ENCODE peak calls at places on chromosomes 3 and 15, in ten cellular contexts. T is GM12892, U is breast epithelium, W is testis, H is right lobe of liver, A is HepG2, L is GM12891, Y is lower leg skin, X is NB4, V is thyroid gland. B is an unnamed sample.
A peak's percentile ranks its signal among the peaks of the same experiment; 100 is the strongest.

GRCh38 chr3:107699682-107700081 is 176.9 kb downstream of the BBX start:
- DNase-seq in T (no peak), U (no peak), W (no peak), H (no peak), A (no peak), L (no peak), Y (no peak), X (no peak), V (no peak), B (no peak)

GRCh38 chr3:65833761-65834505 is 204.8 kb downstream of the MAGI1 start:
- DNase-seq in T (no peak), U (no peak), W (no peak), H (no peak), A (no peak), L (no peak), Y (no peak), X (no peak), V (no peak), B (no peak)

GRCh38 chr3:178083906-178084823 is 452.1 kb upstream of the KCNMB2 start:
- DNase-seq in T (no peak), U (no peak), W (no peak), H (no peak), A (peak; percentile 10), L (no peak), Y (no peak), X (peak; percentile 2), V (no peak), B (no peak)

GRCh38 chr3:57852896-57853295 is 96.8 kb downstream of the SLMAP start:
- DNase-seq in T (no peak), U (no peak), W (no peak), H (no peak), A (peak; percentile 9), L (no peak), Y (no peak), X (peak; percentile 5), V (no peak), B (no peak)

GRCh38 chr3:157248590-157249425 is 88.9 kb upstream of the CCNL1 start:
- DNase-seq in T (no peak), U (no peak), W (peak; percentile 48), H (no peak), A (peak; percentile 10), L (no peak), Y (no peak), X (peak; percentile 67), V (peak; percentile 41), B (peak; percentile 69)

GRCh38 chr15:51377038-51377761 is 35.7 kb downstream of the GLDN start:
- DNase-seq in T (no peak), U (no peak), W (no peak), H (no peak), A (no peak), L (no peak), Y (peak; percentile 40), X (no peak), V (no peak), B (no peak)

GRCh38 chr3:175150812-175151411 is 291.8 kb downstream of the NAALADL2 start:
- DNase-seq in T (no peak), U (peak; percentile 51), W (no peak), H (no peak), A (no peak), L (no peak), Y (peak; percentile 34), X (no peak), V (no peak), B (no peak)

GRCh38 chr3:52606373-52607085 is 70.1 kb downstream of the UQCC5 start:
- DNase-seq in T (no peak), U (peak; percentile 85), W (no peak), H (peak; percentile 35), A (peak; percentile 67), L (no peak), Y (peak; percentile 24), X (no peak), V (peak; percentile 83), B (peak; percentile 31)

GRCh38 chr3:20700702-20701101 is 514.7 kb upstream of the SGO1 start:
- DNase-seq in T (no peak), U (no peak), W (no peak), H (no peak), A (no peak), L (no peak), Y (no peak), X (no peak), V (no peak), B (peak; percentile 10)

GRCh38 chr3:127036209-127037020 is 53.5 kb downstream of the PLXNA1 start:
- DNase-seq in T (no peak), U (no peak), W (no peak), H (peak; percentile 21), A (no peak), L (no peak), Y (no peak), X (no peak), V (no peak), B (no peak)

GRCh38 chr3:100968908-100969556 is 24.2 kb downstream of the ABI3BP start:
- DNase-seq in T (no peak), U (no peak), W (no peak), H (no peak), A (no peak), L (no peak), Y (peak; percentile 52), X (no peak), V (no peak), B (no peak)

GRCh38 chr15:67089218-67090193 is 24.1 kb downstream of the SMAD3 start:
- DNase-seq in T (no peak), U (no peak), W (peak; percentile 34), H (no peak), A (no peak), L (no peak), Y (no peak), X (peak; percentile 56), V (no peak), B (no peak)
- TF ChIP-seq POLR2A in T (no peak), U (no peak), W (no peak), H (no peak), A (no peak), L (no peak), Y (no peak), X (no peak), V (no peak), B (no peak)

DNA sequence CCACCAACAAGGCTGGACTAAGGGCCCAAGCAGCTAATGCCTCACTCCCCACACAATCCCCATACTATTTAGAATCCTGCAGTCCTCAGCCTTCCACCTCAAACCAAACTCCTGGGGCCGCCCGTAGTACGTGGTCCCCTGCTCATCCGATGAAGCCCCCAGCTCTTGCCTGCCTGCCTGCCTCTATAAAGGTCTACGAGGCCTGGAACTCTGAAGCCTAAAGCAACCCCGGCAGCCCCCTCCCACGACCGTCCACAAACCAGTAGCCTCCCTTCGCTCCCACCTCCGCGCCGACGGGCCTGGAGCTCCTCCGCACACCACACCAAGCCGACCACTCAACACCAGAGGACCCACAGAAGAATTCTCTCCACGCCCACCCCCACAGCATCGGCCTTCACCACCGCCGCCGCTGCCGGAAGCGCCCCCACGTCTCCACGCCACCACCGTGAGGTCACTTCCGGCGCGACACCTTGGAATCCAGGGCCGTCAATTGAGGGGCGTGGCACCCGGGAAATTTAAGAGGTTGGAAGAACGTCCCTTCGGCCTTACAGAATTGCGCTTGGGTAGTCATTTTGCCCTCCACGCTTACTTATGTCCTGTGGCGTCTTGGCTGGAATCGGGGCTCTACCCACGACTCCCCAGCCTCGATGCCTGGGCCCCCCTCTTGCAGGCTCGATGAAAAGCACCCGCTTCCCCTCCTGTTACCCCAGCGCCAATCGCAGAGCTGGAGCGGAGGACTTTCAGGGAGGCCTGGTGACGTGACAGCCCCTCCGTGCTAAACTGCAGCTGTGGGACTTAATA is at the start of gene EDC3:
- DNase-seq in T (peak; percentile 85), U (peak; percentile 80), W (peak; percentile 96), H (peak; percentile 89), A (peak; percentile 79), L (peak; percentile 88), Y (peak; percentile 81), X (peak; percentile 90), V (peak; percentile 90), B (peak; percentile 94)
- TF ChIP-seq POLR2A in T (peak; percentile 56), U (peak; percentile 18), W (no peak), H (no peak), A (peak; percentile 24), L (peak; percentile 80), Y (no peak), X (peak; percentile 68), V (peak; percentile 61), B (peak; percentile 45)

GRCh38 chr3:9768376-9768775 is 1.4 kb downstream of the CAMK1 start:
- DNase-seq in T (no peak), U (no peak), W (no peak), H (no peak), A (peak; percentile 25), L (no peak), Y (no peak), X (no peak), V (no peak), B (no peak)

GRCh38 chr3:9769012-9769411 is 735 bp downstream of the CAMK1 start:
- DNase-seq in T (no peak), U (no peak), W (no peak), H (no peak), A (no peak), L (no peak), Y (no peak), X (no peak), V (no peak), B (no peak)

GRCh38 chr3:9770276-9770812 is 597 bp upstream of the CAMK1 start:
- DNase-seq in T (no peak), U (peak; percentile 64), W (peak; percentile 95), H (peak; percentile 93), A (peak; percentile 74), L (no peak), Y (peak; percentile 78), X (no peak), V (peak; percentile 94), B (peak; percentile 85)

GRCh38 chr3:9767418-9767817 is 2.3 kb downstream of the CAMK1 start:
- DNase-seq in T (no peak), U (no peak), W (no peak), H (no peak), A (no peak), L (no peak), Y (no peak), X (no peak), V (peak; percentile 8), B (no peak)

DNA sequence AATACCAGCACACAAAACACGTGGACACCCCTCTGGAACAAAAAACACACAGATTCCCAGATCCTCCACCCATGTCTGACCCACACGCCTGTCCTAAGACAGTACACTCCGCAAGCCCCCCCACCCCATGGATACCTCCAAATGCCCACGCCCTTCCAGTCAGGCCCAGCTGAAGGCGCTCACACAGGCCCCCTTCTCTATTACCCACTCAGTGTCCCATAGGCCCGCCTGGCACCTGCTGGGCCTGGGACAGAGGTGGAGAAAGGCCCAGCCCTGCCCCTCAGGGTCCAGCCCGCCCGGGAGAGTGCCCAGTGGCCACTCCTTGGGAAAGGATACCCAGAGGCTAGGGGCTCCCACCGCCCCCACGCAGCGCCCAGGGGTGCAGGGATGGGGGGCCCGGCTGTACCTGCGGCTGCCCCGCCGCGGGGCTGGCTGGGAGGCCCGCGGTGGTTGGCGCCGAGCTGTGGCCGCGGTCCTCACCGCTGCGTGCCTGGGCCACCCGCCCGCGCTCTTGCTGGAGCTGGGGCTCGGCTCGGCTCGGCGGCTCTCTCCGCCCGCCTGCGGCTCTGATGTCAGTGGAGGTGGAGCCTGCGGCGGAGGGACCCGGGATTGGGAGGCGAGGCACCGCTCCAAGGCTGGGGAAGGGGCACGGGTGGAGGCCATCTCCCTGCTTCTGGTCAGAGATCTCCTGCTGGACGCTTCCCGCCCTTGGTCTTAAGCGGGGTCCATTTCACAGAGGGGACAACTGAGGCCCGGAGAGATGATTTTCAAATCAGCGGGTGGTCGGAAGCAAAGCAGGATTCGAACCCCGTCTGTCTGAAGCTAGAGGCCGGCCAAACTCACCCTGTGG is at the start of gene CAMK1:
- DNase-seq in T (peak; percentile 72), U (peak; percentile 69), W (peak; percentile 85), H (peak; percentile 91), A (peak; percentile 45), L (peak; percentile 71), Y (peak; percentile 52), X (peak; percentile 68), V (peak; percentile 87), B (peak; percentile 88)
- TF ChIP-seq POLR2A in T (no peak), U (no peak), W (peak; percentile 14), H (peak; percentile 94), A (no peak), L (no peak), Y (no peak), X (no peak), V (peak; percentile 86), B (peak; percentile 86)

GRCh38 chr3:32626650-32627049 is 56.0 kb upstream of the DYNC1LI1 start:
- DNase-seq in T (no peak), U (no peak), W (peak; percentile 29), H (no peak), A (no peak), L (no peak), Y (no peak), X (no peak), V (no peak), B (no peak)
- TF ChIP-seq POLR2A in T (no peak), U (no peak), W (no peak), H (no peak), A (no peak), L (no peak), Y (no peak), X (no peak), V (no peak), B (no peak)